ENCODE peak calls at places on chromosome 1, in five cellular contexts. J is transverse colon, I is neural crest cell, R is H9, Q is cardiac fibroblast. V is an unnamed sample.
A peak's percentile ranks its signal among the peaks of the same experiment; 100 is the strongest.

GRCh38 chr1:18546026-18546425 is 65.3 kb downstream of the KLHDC7A start:
- DNase-seq in R (no peak), I (no peak), Q (no peak), J (peak; percentile 26), V (no peak)

GRCh38 chr1:165481820-165482532 is 37.0 kb upstream of the RXRG start:
- DNase-seq in R (no peak), Q (peak; percentile 67), J (peak; percentile 12), I (no peak), V (peak; percentile 99)

GRCh38 chr1:178684542-178685000 is 40.5 kb upstream of the RALGPS2 start:
- DNase-seq in I (no peak), Q (peak; percentile 93), R (no peak), J (no peak), V (peak; percentile 89)

GRCh38 chr1:31581821-31582810 is 5.8 kb downstream of the TINAGL1 start:
- DNase-seq in J (no peak), Q (no peak), I (no peak), R (no peak), V (peak; percentile 60)

GRCh38 chr1:58551741-58552140 is 5.2 kb upstream of the OMA1 start:
- DNase-seq in I (no peak), Q (no peak), R (no peak), J (no peak), V (no peak)

GRCh38 chr1:197399691-197400521 is 131.9 kb downstream of the CRB1 start:
- DNase-seq in R (peak; percentile 38), Q (peak; percentile 79), J (no peak), I (no peak), V (peak; percentile 82)

GRCh38 chr1:201535046-201535777 is 3.7 kb upstream of the NAV1 start:
- DNase-seq in R (no peak), J (no peak), I (no peak), Q (peak; percentile 53), V (peak; percentile 43)

GRCh38 chr1:16348414-16349182 is 3.7 kb downstream of the FBXO42 start:
- DNase-seq in I (no peak), Q (peak; percentile 67), J (no peak), R (no peak), V (peak; percentile 69)

GRCh38 chr1:167871331-167871730 is 42.6 kb downstream of the ADCY10 start:
- DNase-seq in J (no peak), I (no peak), Q (no peak), R (no peak), V (no peak)

GRCh38 chr1:107132195-107132594 is 8.6 kb upstream of the NTNG1 start:
- DNase-seq in R (no peak), I (no peak), Q (no peak), J (no peak), V (no peak)

GRCh38 chr1:6960291-6960758 is 175.1 kb downstream of the CAMTA1 start:
- DNase-seq in J (no peak), I (no peak), Q (peak; percentile 17), R (no peak), V (peak; percentile 68)

GRCh38 chr1:160085686-160086089 is 4.3 kb downstream of the KCNJ9 start:
- DNase-seq in R (peak; percentile 93), Q (peak; percentile 76), J (peak; percentile 86), I (peak; percentile 84), V (peak; percentile 82)

GRCh38 chr1:59016390-59016789 is 232.5 kb upstream of the JUN start:
- DNase-seq in Q (no peak), R (no peak), J (no peak), I (no peak), V (peak; percentile 20)

GRCh38 chr1:53176452-53177344 is 19.9 kb upstream of the CPT2 start:
- DNase-seq in J (peak; percentile 33), I (no peak), Q (peak; percentile 54), R (no peak), V (no peak)

GRCh38 chr1:28127617-28128257 is 39.3 kb upstream of the EYA3 start:
- DNase-seq in I (no peak), Q (no peak), R (no peak), J (no peak), V (no peak)

GRCh38 chr1:203273869-203274602 is 31.3 kb upstream of the BTG2 start:
- DNase-seq in Q (no peak), R (no peak), J (peak; percentile 68), I (no peak), V (no peak)

GRCh38 chr1:224623743-224624333 is 7.7 kb downstream of the CNIH3 start:
- DNase-seq in Q (peak; percentile 80), J (peak; percentile 47), I (no peak), R (no peak), V (peak; percentile 41)

GRCh38 chr1:197917553-197917812 is 311 bp downstream of the LHX9 start:
- DNase-seq in Q (no peak), J (no peak), I (no peak), R (no peak), V (no peak)

GRCh38 chr1:36446261-36446660 is 4.0 kb downstream of the OSCP1 start:
- DNase-seq in Q (no peak), J (no peak), R (peak; percentile 81), I (peak; percentile 36), V (no peak)

GRCh38 chr1:241639040-241639652 is 1.0 kb downstream of the CHML start:
- DNase-seq in Q (peak; percentile 22), J (no peak), R (no peak), I (no peak), V (peak; percentile 55)

GRCh38 chr1:62462370-62462769 is 25.5 kb downstream of the USP1 start:
- DNase-seq in J (no peak), I (no peak), R (no peak), Q (no peak), V (no peak)

DNA sequence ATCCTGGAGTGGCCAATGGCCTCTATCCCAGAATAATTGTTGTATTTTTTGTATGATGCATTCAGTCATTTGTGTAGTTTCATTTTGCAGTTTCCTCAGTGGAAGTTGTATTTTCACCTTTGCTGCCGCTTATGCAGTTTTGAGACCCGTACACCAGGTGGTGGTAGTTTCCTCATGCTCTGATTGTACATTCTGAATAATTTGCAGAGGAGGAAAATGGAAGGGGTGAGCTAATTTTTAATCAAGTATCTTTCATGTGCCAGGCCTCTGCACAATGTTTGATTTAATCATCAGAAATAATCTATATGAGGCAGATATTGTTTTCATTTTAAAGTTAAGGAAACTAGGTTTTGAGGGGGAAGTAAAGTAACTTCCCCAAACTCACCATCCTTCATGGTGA is 29.5 kb downstream of the HLX start:
- DNase-seq in I (no peak), R (no peak), Q (peak; percentile 57), J (no peak), V (peak; percentile 56)
- TF ChIP-seq CTCF in I (peak; percentile 56), R (peak; percentile 49), Q (peak; percentile 61), J (no peak), V (peak; percentile 58)

GRCh38 chr1:119822406-119822805 is 11.1 kb upstream of the REG4 start:
- DNase-seq in I (no peak), J (no peak), Q (no peak), R (no peak), V (no peak)

GRCh38 chr1:119828266-119828665 is 17.0 kb upstream of the REG4 start:
- DNase-seq in Q (no peak), R (no peak), J (no peak), I (no peak), V (no peak)

GRCh38 chr1:119831027-119831426 is 19.8 kb upstream of the REG4 start:
- DNase-seq in I (no peak), R (no peak), J (no peak), Q (no peak), V (no peak)

GRCh38 chr1:119829636-119830035 is 18.4 kb upstream of the REG4 start:
- DNase-seq in I (no peak), R (no peak), Q (no peak), J (no peak), V (no peak)

DNA sequence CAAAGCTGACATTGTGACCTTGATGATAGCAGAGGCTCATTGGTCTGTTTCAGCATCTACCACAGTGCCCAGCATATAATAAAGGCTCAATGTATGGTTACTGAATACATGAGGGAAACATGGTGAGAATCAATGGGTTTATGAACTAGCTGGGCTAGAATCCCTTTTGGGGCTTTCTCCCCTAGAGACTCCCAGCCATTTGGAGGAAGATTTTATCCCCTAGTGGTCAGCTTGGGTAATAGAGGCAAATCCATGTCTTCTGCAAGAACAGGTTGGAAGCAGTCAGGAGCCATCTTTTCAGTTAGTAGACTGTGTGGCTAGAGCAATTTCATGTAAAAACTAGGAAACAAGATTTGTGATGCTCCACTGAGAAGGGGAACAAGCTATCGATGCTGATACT is 15.8 kb upstream of the REG4 start:
- DNase-seq in J (no peak), Q (no peak), I (no peak), R (no peak), V (peak; percentile 36)
- TF ChIP-seq CTCF in J (peak; percentile 20), Q (peak; percentile 48), I (peak; percentile 55), R (peak; percentile 73), V (peak; percentile 32)

GRCh38 chr1:119676571-119677206 is 28.6 kb upstream of the ZNF697 start:
- DNase-seq in J (no peak), Q (peak; percentile 60), R (no peak), I (no peak), V (peak; percentile 6)

GRCh38 chr1:119675349-119676343 is 27.6 kb upstream of the ZNF697 start:
- DNase-seq in I (peak; percentile 87), Q (peak; percentile 91), R (peak; percentile 90), J (peak; percentile 85), V (peak; percentile 92)

GRCh38 chr1:119674110-119674509 is 26.0 kb upstream of the ZNF697 start:
- DNase-seq in I (no peak), R (no peak), J (no peak), Q (peak; percentile 68), V (peak; percentile 56)

GRCh38 chr1:119673171-119673940 is 25.3 kb upstream of the ZNF697 start:
- DNase-seq in R (no peak), J (no peak), Q (peak; percentile 70), I (no peak), V (no peak)

DNA sequence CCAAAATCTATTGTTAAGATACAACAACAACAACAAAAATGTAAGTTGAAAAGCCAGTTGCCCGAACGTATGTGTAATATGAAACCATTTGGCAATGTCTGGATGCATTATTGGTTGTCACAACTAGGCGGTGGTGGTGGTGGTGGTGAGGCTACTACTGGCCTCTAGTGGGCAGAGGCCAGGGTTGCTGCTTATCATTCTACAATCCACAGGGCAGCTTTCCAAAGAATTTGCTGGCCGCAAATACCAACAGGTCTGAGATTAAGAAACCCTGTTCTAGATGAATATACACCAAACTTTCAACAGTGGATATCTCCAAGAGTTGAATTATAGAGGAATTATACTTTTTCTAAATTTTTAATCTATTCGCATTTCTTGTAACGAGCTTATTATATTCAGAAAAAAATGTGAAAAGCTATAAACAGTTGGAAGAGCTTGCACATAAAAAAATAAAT is 26.8 kb upstream of the ZNF697 start:
- DNase-seq in J (peak; percentile 57), R (no peak), I (no peak), Q (peak; percentile 81), V (peak; percentile 77)
- TF ChIP-seq CTCF in J (no peak), R (no peak), I (no peak), Q (peak; percentile 84), V (no peak)

DNA sequence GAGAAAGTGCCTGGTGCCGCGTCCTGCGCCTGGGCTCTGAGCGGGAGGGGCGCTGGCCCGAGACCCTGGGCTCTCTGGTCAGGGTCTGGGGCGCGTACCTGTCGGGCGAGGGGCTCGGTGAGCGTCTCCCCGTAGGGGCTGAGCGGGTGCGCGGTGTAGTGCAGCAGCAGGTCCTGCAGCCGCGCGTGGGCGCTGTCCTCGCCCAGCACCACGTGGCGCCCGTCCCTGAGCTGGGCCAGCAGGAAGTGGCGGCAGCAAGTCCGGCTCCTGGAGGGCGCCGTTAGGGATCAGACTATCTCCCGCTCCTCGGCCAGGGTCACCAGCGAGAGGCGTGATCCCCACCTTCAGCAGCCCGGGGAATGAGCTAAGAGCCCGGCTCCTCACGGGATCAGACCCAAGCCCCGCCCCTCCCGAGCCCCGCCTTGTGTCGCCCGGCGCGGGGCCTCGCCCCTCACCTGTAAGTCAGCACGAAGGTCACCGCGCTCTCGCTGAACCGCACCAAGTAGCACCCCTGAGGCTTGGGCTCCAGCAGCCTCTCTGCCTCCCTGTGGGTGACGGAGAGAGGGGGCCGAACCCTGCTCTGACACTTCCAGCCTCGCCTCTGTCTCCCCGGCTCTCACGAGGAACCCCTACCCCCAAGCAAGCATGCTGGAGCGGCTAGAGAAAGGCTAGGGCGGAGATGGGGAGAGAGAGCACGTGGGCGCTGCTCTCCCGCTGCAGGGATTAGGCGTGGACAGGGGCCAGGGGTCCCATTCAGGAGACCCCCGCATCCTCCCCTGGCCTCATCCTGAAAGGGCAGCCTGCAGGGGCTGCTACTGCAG is 2.7 kb downstream of the SH2D2A start:
- DNase-seq in Q (peak; percentile 58), J (peak; percentile 82), I (peak; percentile 46), R (peak; percentile 87), V (peak; percentile 65)
- TF ChIP-seq CTCF in Q (peak; percentile 42), J (peak; percentile 83), I (peak; percentile 70), R (peak; percentile 59), V (peak; percentile 55)